ENCODE peak calls at places on chromosome 11, in four cellular contexts. I is suprapubic skin, B is psoas muscle, Z is WTC11. X is an unnamed sample.

GRCh38 chr11:108511851-108512474 is 13.8 kb upstream of the POGLUT3 start:
- DNase-seq in I (no peak), B (no peak), Z (no peak), X (no peak)

GRCh38 chr11:73582636-73583035 is 15.3 kb downstream of the FAM168A start:
- DNase-seq in I (no peak), B (no peak), Z (no peak), X (no peak)

GRCh38 chr11:7060828-7061227 is 28.0 kb upstream of the RBMXL2 start:
- DNase-seq in I (no peak), B (no peak), Z (no peak), X (no peak)

GRCh38 chr11:122893131-122893530 is 10.6 kb downstream of the JHY start:
- DNase-seq in I (no peak), B (no peak), Z (no peak), X (no peak)

GRCh38 chr11:117511981-117512448 is 184.4 kb downstream of the CEP164 start:
- DNase-seq in I (no peak), B (no peak), Z (no peak), X (peak)

GRCh38 chr11:71420455-71421241 is 27.5 kb downstream of the DHCR7 start:
- DNase-seq in I (no peak), B (no peak), Z (peak), X (peak)

GRCh38 chr11:15374418-15374817 is 259.7 kb downstream of the INSC start:
- DNase-seq in I (no peak), B (no peak), Z (no peak), X (no peak)

GRCh38 chr11:118004543-118005223 is 18.5 kb downstream of the IL10RA start:
- DNase-seq in I (no peak), B (no peak), Z (no peak), X (no peak)

GRCh38 chr11:9253086-9253485 is 12.1 kb downstream of the DENND5A start:
- DNase-seq in I (no peak), B (no peak), Z (no peak), X (no peak)

GRCh38 chr11:114257621-114258558 is 38.3 kb upstream of the NNMT start:
- DNase-seq in I (peak), B (peak), Z (peak), X (peak)

GRCh38 chr11:72989727-72990126 is 152.4 kb downstream of the FCHSD2 start:
- DNase-seq in I (no peak), B (no peak), Z (no peak), X (no peak)

GRCh38 chr11:81644239-81644840 is 1089.3 kb downstream of the FAM181B start:
- DNase-seq in I (no peak), B (no peak), Z (peak), X (peak)

GRCh38 chr11:75482931-75483469 is 42.7 kb downstream of the GDPD5 start:
- DNase-seq in I (no peak), B (no peak), Z (no peak), X (no peak)

GRCh38 chr11:8097062-8097814 is 16.2 kb downstream of the TUB start:
- DNase-seq in I (peak), B (no peak), Z (no peak), X (no peak)

GRCh38 chr11:81237139-81237538 is 1496.5 kb downstream of the FAM181B start:
- DNase-seq in I (no peak), B (no peak), Z (no peak), X (peak)

GRCh38 chr11:130561441-130561881 is 113.0 kb downstream of the ADAMTS15 start:
- DNase-seq in I (no peak), B (no peak), Z (no peak), X (no peak)

GRCh38 chr11:82718307-82718706 is 15.4 kb downstream of the FAM181B start:
- DNase-seq in I (no peak), B (no peak), Z (peak), X (peak)

GRCh38 chr11:2301631-2302272 is at the start of the genes C11orf21 and TSPAN32:
- DNase-seq in I (peak), B (no peak), Z (no peak), X (no peak)

GRCh38 chr11:121063728-121064127 is 37.3 kb upstream of the TECTA start:
- DNase-seq in I (no peak), B (no peak), Z (no peak), X (no peak)

GRCh38 chr11:119991022-119991404 is 146.9 kb downstream of the TRIM29 start:
- DNase-seq in I (no peak), B (no peak), Z (no peak), X (no peak)

GRCh38 chr11:9803685-9804413 is 140.0 kb downstream of the SWAP70 start:
- DNase-seq in I (no peak), B (no peak), Z (no peak), X (no peak)

GRCh38 chr11:84316866-84317560 is 1030.8 kb upstream of the CCDC90B start:
- DNase-seq in I (no peak), B (no peak), Z (no peak), X (peak)

GRCh38 chr11:76135491-76135890 is 70.8 kb downstream of the WNT11 start:
- DNase-seq in I (no peak), B (no peak), Z (no peak), X (no peak)

GRCh38 chr11:92975285-92975684 is 5.8 kb downstream of the MTNR1B start:
- DNase-seq in I (no peak), B (no peak), Z (no peak), X (no peak)

GRCh38 chr11:128525411-128526243 is 61.7 kb downstream of the ETS1 start:
- DNase-seq in I (no peak), B (no peak), Z (no peak), X (no peak)

GRCh38 chr11:128297111-128297651 is 290.2 kb downstream of the ETS1 start:
- DNase-seq in I (no peak), B (no peak), Z (no peak), X (no peak)

GRCh38 chr11:3222941-3223905 is 4.6 kb upstream of the MRGPRG start:
- DNase-seq in I (no peak), B (no peak), Z (no peak), X (no peak)

GRCh38 chr11:43933608-43934358 is 8.7 kb upstream of the C11orf96 start:
- DNase-seq in I (peak), B (peak), Z (no peak), X (peak)

GRCh38 chr11:3221408-3222002 is 2.9 kb upstream of the MRGPRG start:
- DNase-seq in I (no peak), B (no peak), Z (peak), X (no peak)

GRCh38 chr11:113274708-113275582 is 39.4 kb upstream of the TTC12 start:
- DNase-seq in I (no peak), B (no peak), Z (peak), X (peak)

GRCh38 chr11:126060651-126061220 is 1.9 kb downstream of the CDON start:
- DNase-seq in I (no peak), B (no peak), Z (no peak), X (no peak)

GRCh38 chr11:61777234-61778090 is 14.9 kb downstream of the TMEM258 start:
- DNase-seq in I (no peak), B (peak), Z (peak), X (peak)

GRCh38 chr11:118870396-118871343 is 13.0 kb upstream of the CXCR5 start:
- DNase-seq in I (no peak), B (no peak), Z (peak), X (peak)

GRCh38 chr11:86115542-86116385 is 46.9 kb upstream of the PICALM start:
- DNase-seq in I (no peak), B (no peak), Z (no peak), X (no peak)
- TF ChIP-seq CTCF in I (no peak), B (no peak), Z (no peak), X (no peak)

GRCh38 chr11:47178305-47178704 is 1.6 kb upstream of the ARFGAP2 start:
- DNase-seq in I (no peak), B (no peak), Z (no peak), X (no peak)

GRCh38 chr11:47181271-47181670 is 4.6 kb upstream of the ARFGAP2 start:
- DNase-seq in I (no peak), B (no peak), Z (no peak), X (no peak)

GRCh38 chr11:47178737-47179654 is 2.3 kb upstream of the ARFGAP2 start:
- DNase-seq in I (no peak), B (no peak), Z (no peak), X (no peak)

GRCh38 chr11:47180006-47180787 is 3.5 kb upstream of the ARFGAP2 start:
- DNase-seq in I (no peak), B (no peak), Z (no peak), X (no peak)

DNA sequence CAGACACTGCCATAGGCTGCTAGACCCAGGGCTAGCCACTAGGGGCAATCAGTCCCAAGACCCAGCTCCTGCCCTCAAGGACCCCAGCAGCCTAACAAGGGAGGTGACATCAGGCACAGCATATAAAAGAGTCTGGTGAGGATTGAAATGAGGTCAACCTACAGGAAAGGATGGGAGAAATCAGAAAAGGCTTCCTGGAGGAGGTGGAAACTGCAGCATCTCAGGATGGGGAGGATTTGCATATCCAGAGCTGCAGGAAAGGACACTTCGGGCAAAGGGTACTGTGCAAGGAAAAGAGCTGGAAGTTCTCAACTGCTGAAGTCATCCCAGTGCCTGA is 2.9 kb upstream of the ARFGAP2 start:
- DNase-seq in I (no peak), B (peak), Z (peak), X (peak)
- TF ChIP-seq CTCF in I (no peak), B (peak), Z (peak), X (peak)

GRCh38 chr11:32385998-32386397 is 49.3 kb downstream of the WT1 start:
- DNase-seq in I (no peak), B (no peak), Z (peak), X (no peak)
- TF ChIP-seq CTCF in I (no peak), B (no peak), Z (peak), X (no peak)

GRCh38 chr11:35464308-35464707 is 45.0 kb upstream of the SLC1A2 start:
- DNase-seq in I (no peak), B (no peak), Z (no peak), X (no peak)
- TF ChIP-seq CTCF in I (no peak), B (no peak), Z (no peak), X (no peak)

DNA sequence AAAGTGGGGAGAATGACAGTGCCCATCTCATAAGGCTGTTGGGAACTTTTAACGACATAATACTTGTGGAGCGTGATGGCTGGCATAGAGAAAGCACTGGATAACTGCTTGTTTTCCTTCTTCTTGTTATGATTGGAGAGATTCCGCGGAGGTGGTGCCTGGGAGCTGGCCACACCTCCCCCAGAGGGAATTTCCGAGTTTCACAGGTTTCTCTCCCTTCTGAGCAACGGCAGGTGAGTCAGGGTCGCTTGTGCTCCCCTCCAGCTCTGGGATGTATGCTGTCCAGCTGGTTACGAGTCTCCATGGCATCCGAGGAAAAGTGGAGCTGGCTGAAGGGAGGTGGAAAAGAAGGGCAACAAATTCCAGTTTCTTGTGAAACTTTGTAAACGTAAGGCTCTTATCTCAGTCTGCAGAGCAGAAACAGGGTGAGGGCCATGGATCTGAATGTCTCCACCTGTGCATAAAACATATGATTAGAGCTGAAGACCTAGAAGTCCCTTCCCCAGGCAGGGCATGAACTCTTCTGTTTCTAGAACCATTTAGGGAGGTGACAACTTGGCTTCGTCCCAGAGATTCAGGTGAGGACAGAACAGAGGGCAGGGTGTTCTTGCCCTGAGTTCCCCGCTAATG is 10.0 kb upstream of the PLET1 start:
- DNase-seq in I (no peak), B (no peak), Z (peak), X (no peak)
- TF ChIP-seq CTCF in I (no peak), B (no peak), Z (no peak), X (no peak)

GRCh38 chr11:109641549-109641948 is 219.6 kb downstream of the C11orf87 start:
- DNase-seq in I (no peak), B (no peak), Z (peak), X (peak)
- TF ChIP-seq CTCF in I (no peak), B (no peak), Z (no peak), X (peak)

GRCh38 chr11:27716216-27716615 is 16.0 kb upstream of the BDNF start:
- DNase-seq in I (no peak), B (no peak), Z (no peak), X (no peak)
- TF ChIP-seq CTCF in I (no peak), B (no peak), Z (no peak), X (no peak)

GRCh38 chr11:36672815-36673450 is 74.9 kb upstream of the RAG2 start:
- DNase-seq in I (no peak), B (no peak), Z (no peak), X (no peak)
- TF ChIP-seq CTCF in I (peak), B (peak), Z (peak), X (peak)

GRCh38 chr11:12159351-12160099 is 49.1 kb downstream of the MICAL2 start:
- DNase-seq in I (no peak), B (no peak), Z (no peak), X (no peak)
- TF ChIP-seq CTCF in I (no peak), B (no peak), Z (no peak), X (no peak)

DNA sequence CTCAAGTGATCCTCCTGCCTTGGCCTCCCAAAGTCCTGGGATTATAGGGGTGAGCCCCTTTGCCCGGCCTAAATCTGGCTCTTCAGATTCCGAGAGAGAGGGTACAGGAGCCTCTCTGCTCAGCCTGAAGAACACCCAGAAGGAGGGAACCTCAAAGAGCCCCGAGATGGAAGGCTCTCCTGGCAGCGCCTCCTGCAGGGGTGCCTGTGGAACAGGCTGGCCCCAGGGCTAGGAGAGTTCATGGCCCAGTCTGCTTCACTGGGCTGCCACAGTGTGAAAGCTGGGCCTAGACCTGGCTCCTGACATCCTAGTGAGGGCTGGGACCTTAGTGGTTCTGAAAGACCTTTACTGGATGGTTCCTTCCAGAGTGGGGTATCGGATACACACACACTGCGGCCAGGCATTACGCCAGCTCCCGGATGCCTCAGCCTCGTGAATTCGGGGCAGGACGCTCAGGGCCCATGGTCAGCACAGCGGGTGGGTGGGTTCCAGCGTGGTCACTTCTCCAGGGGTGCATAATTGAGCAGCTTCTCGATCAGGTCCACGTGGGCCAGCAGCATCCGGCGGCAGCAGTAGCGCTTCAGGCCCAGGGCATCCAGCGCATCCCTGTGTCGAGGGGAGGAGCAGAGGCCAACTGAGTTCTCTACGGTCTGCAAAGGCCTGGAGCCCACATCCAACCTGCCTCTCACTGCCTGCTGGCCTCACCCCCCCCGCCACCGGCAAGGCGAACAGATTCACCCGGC is 2.3 kb downstream of the POLR2L start:
- DNase-seq in I (no peak), B (no peak), Z (no peak), X (no peak)
- TF ChIP-seq CTCF in I (no peak), B (no peak), Z (no peak), X (peak)

X was measured in nephron progenitor cell.